ENCODE peak calls at places on chromosomes 1 and 21, in five cellular contexts. Q, A, M, N and T are unnamed samples.

GRCh38 chr1:47901001-47901575 is 96.1 kb downstream of the TRABD2B start:
- DNase-seq in Q (no peak), A (no peak), M (no peak), N (no peak), T (no peak)

GRCh38 chr1:3032970-3033794 is 11.9 kb downstream of the ACTRT2 start:
- DNase-seq in Q (no peak), A (no peak), M (no peak), N (no peak), T (no peak)

GRCh38 chr21:30257773-30258172 is 25.0 kb downstream of the KRTAP24-1 start:
- DNase-seq in Q (no peak), A (peak; percentile 69), M (no peak), N (no peak), T (no peak)

GRCh38 chr1:245599413-245600174 is 444.8 kb downstream of the KIF26B start:
- DNase-seq in Q (no peak), A (peak; percentile 96), M (no peak), N (no peak), T (no peak)

GRCh38 chr1:67479146-67479891 is 49.1 kb upstream of the SERBP1 start:
- DNase-seq in Q (no peak), A (peak; percentile 36), M (peak; percentile 28), N (peak; percentile 57), T (no peak)

GRCh38 chr1:3714284-3714741 is 37.9 kb upstream of the CCDC27 start:
- DNase-seq in Q (no peak), A (no peak), M (no peak), N (no peak), T (peak; percentile 60)

GRCh38 chr1:1614204-1614953 is 921 bp upstream of the MIB2 start:
- DNase-seq in Q (peak; percentile 53), A (peak; percentile 94), M (no peak), N (peak; percentile 40), T (no peak)

GRCh38 chr1:41789616-41790330 is 128.9 kb downstream of the HIVEP3 start:
- DNase-seq in Q (no peak), A (no peak), M (no peak), N (no peak), T (no peak)

GRCh38 chr1:201633811-201634210 is 94.9 kb downstream of the NAV1 start:
- DNase-seq in Q (no peak), A (peak; percentile 38), M (no peak), N (no peak), T (no peak)

DNA sequence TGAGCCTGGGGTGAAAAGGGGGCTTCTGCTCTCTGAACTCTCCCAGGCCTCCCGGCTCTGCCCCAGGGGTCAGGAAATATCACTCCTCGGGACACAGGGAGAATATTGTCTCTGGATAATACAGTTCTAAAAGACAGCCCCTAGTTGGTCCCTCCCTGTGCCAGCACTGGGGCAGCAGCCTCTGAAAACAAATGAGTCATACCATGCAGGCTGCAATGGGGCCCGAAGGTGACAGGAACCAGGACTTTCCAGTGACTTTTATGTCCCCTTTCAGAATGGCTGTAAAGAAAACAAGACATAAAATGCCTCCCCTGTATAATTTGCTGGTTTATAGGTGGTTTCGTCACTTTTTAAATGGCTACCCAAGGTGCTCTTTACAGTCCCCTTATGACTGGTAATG is 360.0 kb downstream of the NPHP4 start:
- DNase-seq in Q (no peak), A (no peak), M (no peak), N (no peak), T (no peak)
- H3K27ac ChIP-seq in Q (no peak overlapping the region), A (no peak overlapping the region), M (no peak overlapping the region), N (no peak overlapping the region), T (no peak overlapping the region)

DNA sequence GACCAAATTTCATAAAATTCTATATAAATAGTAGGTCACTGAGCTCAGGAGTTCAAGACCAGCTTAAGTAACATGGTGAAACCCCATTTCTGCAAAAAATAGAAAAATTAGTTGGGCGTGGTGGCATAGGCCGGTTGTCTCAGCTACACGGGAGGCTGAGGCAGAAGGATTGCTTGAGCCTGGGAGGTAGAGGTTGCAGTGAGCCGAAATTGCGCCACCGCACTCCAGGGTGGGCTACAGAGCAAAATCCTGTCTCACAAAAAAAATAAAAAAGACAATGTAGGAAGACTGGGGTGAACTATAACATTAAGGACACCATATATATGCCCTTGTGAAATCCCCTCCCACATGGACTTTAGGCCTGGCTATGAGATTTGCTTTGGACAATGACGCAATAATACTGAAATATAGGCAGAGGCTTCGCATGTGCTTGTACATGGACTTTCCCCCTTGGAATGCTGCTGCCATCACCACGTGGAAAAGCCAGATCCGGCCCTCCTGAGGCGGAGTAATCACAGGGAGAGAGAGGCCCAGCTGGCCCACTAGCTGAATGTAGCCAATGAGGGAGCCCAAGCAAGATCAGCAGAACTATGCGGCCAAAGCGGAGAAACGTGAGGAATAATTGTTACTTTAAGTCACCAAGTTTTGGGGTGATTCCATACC is 13.1 kb upstream of the USP1 start:
- DNase-seq in Q (no peak), A (no peak), M (no peak), N (no peak), T (no peak)
- H3K27ac ChIP-seq in Q (no peak overlapping the region), A (no peak overlapping the region), M (no peak overlapping the region), N (no peak overlapping the region), T (no peak overlapping the region)

GRCh38 chr1:31703431-31704260 is at the start of gene COL16A1:
- DNase-seq in Q (no peak), A (peak; percentile 86), M (peak; percentile 77), N (peak; percentile 80), T (peak; percentile 64)
- H3K27ac ChIP-seq in Q (no peak within 1 kb of the TSS), A (peak within 1 kb of the TSS; percentile 89), M (peak within 1 kb of the TSS; percentile 62), N (peak within 1 kb of the TSS; percentile 93), T (peak within 1 kb of the TSS; percentile 59)

GRCh38 chr21:42097860-42098259 is 26.7 kb downstream of the UMODL1 start:
- DNase-seq in Q (no peak), A (peak; percentile 99), M (peak; percentile 32), N (peak; percentile 51), T (no peak)
- H3K27ac ChIP-seq in Q (no peak overlapping the region), A (peak overlapping the region; percentile 98), M (peak overlapping the region; percentile 1), N (peak overlapping the region; percentile 31), T (no peak overlapping the region)

GRCh38 chr1:108893141-108893530 is 16.4 kb downstream of the GPSM2 start:
- DNase-seq in Q (no peak), A (peak; percentile 35), M (no peak), N (no peak), T (no peak)
- H3K27ac ChIP-seq in Q (no peak overlapping the region), A (no peak overlapping the region), M (no peak overlapping the region), N (no peak overlapping the region), T (no peak overlapping the region)